ENCODE peak calls at places on chromosomes 3 and 15, in ten cellular contexts. W is GM06990, O is H9, K is WTC11, X is AG04450, L is heart left ventricle, E is spleen, N is HFFc6, D is heart right ventricle, J is stomach. Q is an unnamed sample.

GRCh38 chr3:196127308-196128040 is 45.6 kb upstream of the TFRC start:
- DNase-seq in W (no peak), E (no peak), J (peak), O (no peak), X (no peak), D (no peak), K (no peak), L (no peak), N (no peak), Q (no peak)

GRCh38 chr3:31862861-31863260 is 118.2 kb downstream of the OSBPL10 start:
- DNase-seq in D (no peak), E (no peak), X (peak), J (no peak), N (no peak), O (no peak), K (no peak), W (no peak), L (no peak), Q (no peak)

GRCh38 chr15:31238906-31239305 is 87.7 kb upstream of the KLF13 start:
- DNase-seq in D (no peak), W (no peak), N (no peak), L (no peak), K (no peak), E (peak), X (no peak), O (no peak), J (no peak), Q (no peak)

GRCh38 chr15:28873585-28874139 is 12.1 kb upstream of the APBA2 start:
- DNase-seq in E (peak), N (no peak), D (no peak), J (no peak), O (no peak), W (no peak), K (no peak), L (no peak), X (no peak), Q (no peak)

GRCh38 chr3:42513521-42513920 is 11.1 kb downstream of the VIPR1 start:
- DNase-seq in D (no peak), O (no peak), N (no peak), L (peak), W (no peak), E (peak), J (no peak), K (no peak), X (no peak), Q (no peak)

GRCh38 chr3:87260270-87260669 is 16.1 kb downstream of the POU1F1 start:
- DNase-seq in W (no peak), E (no peak), N (peak), D (no peak), L (no peak), X (peak), J (peak), K (peak), O (no peak), Q (peak)

GRCh38 chr3:163878396-163878795 is 1199.9 kb downstream of the SI start:
- DNase-seq in D (no peak), E (no peak), W (no peak), J (no peak), L (no peak), N (no peak), X (no peak), O (no peak), K (no peak), Q (no peak)

GRCh38 chr3:31114929-31115283 is 220.4 kb upstream of the GADL1 start:
- DNase-seq in O (no peak), W (no peak), J (no peak), E (no peak), D (no peak), N (no peak), L (no peak), K (no peak), X (no peak), Q (no peak)

GRCh38 chr3:124770341-124771082 is 40.3 kb downstream of the UMPS start:
- DNase-seq in D (peak), J (no peak), W (no peak), L (peak), O (no peak), K (no peak), E (peak), X (no peak), N (no peak), Q (no peak)

GRCh38 chr15:69289312-69290146 is 9.2 kb upstream of the PAQR5 start:
- DNase-seq in K (no peak), D (no peak), O (no peak), E (no peak), X (no peak), W (no peak), L (no peak), N (no peak), J (no peak), Q (no peak)

GRCh38 chr3:25088284-25088683 is 339.8 kb upstream of the RARB start:
- DNase-seq in K (no peak), O (no peak), X (no peak), W (no peak), J (no peak), L (no peak), E (no peak), N (no peak), D (no peak), Q (peak)

GRCh38 chr3:61841111-61841845 is 279.9 kb downstream of the PTPRG start:
- DNase-seq in N (no peak), J (no peak), L (no peak), K (no peak), W (no peak), D (no peak), X (no peak), O (no peak), E (no peak), Q (no peak)

GRCh38 chr15:67127925-67128324 is 62.5 kb downstream of the SMAD3 start:
- DNase-seq in O (no peak), K (no peak), J (no peak), N (peak), X (peak), D (no peak), L (no peak), E (no peak), W (no peak), Q (no peak)

GRCh38 chr15:47786371-47786770 is 69.1 kb downstream of the SEMA6D start:
- DNase-seq in L (no peak), D (no peak), W (no peak), O (no peak), K (no peak), E (no peak), X (no peak), J (no peak), N (no peak), Q (no peak)

GRCh38 chr3:134103470-134103869 is 73.7 kb upstream of the SLCO2A1 start:
- DNase-seq in D (no peak), W (no peak), L (no peak), J (no peak), N (no peak), E (no peak), K (no peak), X (no peak), O (no peak), Q (no peak)

GRCh38 chr3:49399467-49399866 is 12.3 kb downstream of the RHOA start:
- DNase-seq in W (no peak), L (no peak), K (no peak), O (no peak), E (no peak), J (no peak), X (no peak), D (no peak), N (no peak), Q (no peak)

GRCh38 chr3:113769551-113769950 is 22.7 kb downstream of the ATP6V1A start:
- DNase-seq in X (no peak), W (no peak), N (peak), K (no peak), D (no peak), E (no peak), J (no peak), L (no peak), O (no peak), Q (no peak)

GRCh38 chr3:18988619-18989229 is 159.6 kb upstream of the KCNH8 start:
- DNase-seq in L (no peak), J (no peak), O (no peak), E (no peak), D (no peak), N (no peak), X (no peak), W (no peak), K (no peak), Q (no peak)
- TF ChIP-seq CTCF in L (peak), J (peak), O (peak), E (no peak), D (peak), N (peak), X (no peak), W (peak), K (peak), Q (peak)

GRCh38 chr3:170622369-170623159 is 36.7 kb upstream of the SLC7A14 start:
- DNase-seq in E (no peak), K (no peak), W (no peak), O (no peak), D (peak), X (peak), L (peak), J (no peak), N (peak), Q (peak)
- TF ChIP-seq CTCF in E (no peak), K (no peak), W (peak), O (no peak), D (no peak), X (no peak), L (peak), J (no peak), N (no peak), Q (no peak)

GRCh38 chr15:70431854-70432253 is 331.5 kb downstream of the UACA start:
- DNase-seq in N (no peak), J (no peak), E (no peak), X (no peak), O (no peak), D (no peak), W (no peak), K (no peak), L (no peak), Q (no peak)

GRCh38 chr15:70435369-70435768 is 328.0 kb downstream of the UACA start:
- DNase-seq in D (no peak), K (no peak), L (no peak), J (no peak), O (no peak), W (peak), X (no peak), N (no peak), E (peak), Q (no peak)

GRCh38 chr15:70435872-70436271 is 327.5 kb downstream of the UACA start:
- DNase-seq in E (no peak), O (no peak), W (peak), K (no peak), L (no peak), N (no peak), D (no peak), X (no peak), J (no peak), Q (no peak)

GRCh38 chr15:70432924-70433500 is 330.3 kb downstream of the UACA start:
- DNase-seq in X (no peak), N (no peak), K (no peak), L (no peak), J (no peak), O (no peak), E (no peak), D (no peak), W (no peak), Q (peak)

DNA sequence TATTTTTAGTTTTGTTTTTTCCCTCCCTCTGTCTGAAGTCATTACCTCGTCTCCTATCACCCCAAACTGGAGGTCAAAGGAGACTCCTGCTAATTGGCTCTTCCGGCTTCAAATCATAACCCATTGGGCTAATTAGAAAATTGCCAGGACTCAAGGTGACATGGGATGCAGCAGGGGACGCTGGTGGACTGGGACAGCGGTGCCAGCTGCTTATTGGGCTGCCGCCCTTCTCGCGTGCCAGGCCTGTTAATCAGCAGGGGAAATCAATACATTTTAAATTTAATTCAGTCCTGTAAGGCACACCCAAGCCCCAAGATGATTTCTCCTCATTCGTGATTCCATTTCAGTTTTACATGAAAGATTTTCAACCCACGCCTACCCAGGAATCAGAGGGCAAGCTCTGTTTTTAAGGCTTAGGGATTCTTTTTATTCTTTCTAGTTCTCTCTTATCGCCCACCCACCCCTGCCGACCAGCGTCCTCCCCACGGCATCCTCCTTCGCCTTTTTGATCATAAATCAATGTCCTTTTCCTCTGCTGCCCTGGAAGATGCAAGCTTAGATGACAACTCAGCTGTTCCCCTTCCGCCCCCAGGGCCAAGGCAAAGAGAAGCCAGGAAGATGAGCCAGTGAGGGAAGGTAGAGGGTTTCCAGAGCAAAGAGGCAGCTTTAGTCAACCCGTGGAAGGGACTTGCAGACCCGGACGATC is 329.6 kb downstream of the UACA start:
- DNase-seq in L (no peak), O (no peak), E (no peak), W (no peak), D (no peak), N (no peak), J (peak), K (no peak), X (no peak), Q (no peak)
- TF ChIP-seq CTCF in L (no peak), O (no peak), E (no peak), W (no peak), D (no peak), N (no peak), J (no peak), K (no peak), X (no peak), Q (no peak)

GRCh38 chr3:98824256-98824655 is 61.1 kb downstream of the ST3GAL6 start:
- DNase-seq in J (no peak), L (no peak), D (no peak), W (no peak), O (no peak), K (no peak), N (no peak), X (no peak), E (no peak), Q (no peak)
- TF ChIP-seq CTCF in J (no peak), L (no peak), D (no peak), W (peak), O (no peak), K (no peak), N (no peak), X (no peak), E (no peak), Q (no peak)